ENCODE peak calls at places on chromosomes 2 and 18, in six cellular contexts. K is HL-60, O is GM23338, Q is SK-N-SH, T is K562, C is GM12878. G is an unnamed sample.

GRCh38 chr2:21754164-21754788 is 630.5 kb downstream of the TDRD15 start:
- DNase-seq in K (no peak), O (peak; percentile 41), Q (no peak), T (no peak), C (no peak), G (no peak)

GRCh38 chr2:47904903-47905453 is 1.3 kb downstream of the FBXO11 start:
- DNase-seq in K (peak; percentile 25), O (peak; percentile 56), Q (peak; percentile 69), T (peak; percentile 30), C (no peak), G (no peak)

GRCh38 chr18:45910405-45911023 is 56.6 kb downstream of the EPG5 start:
- DNase-seq in K (peak; percentile 75), O (peak; percentile 81), Q (peak; percentile 65), T (peak; percentile 55), C (peak; percentile 2), G (peak; percentile 32)

GRCh38 chr2:73946215-73946614 is 19.5 kb downstream of the DGUOK start:
- DNase-seq in K (no peak), O (no peak), Q (no peak), T (no peak), C (no peak), G (no peak)

GRCh38 chr18:13386891-13387801 is 168.6 kb downstream of the LDLRAD4 start:
- DNase-seq in K (no peak), O (no peak), Q (no peak), T (no peak), C (no peak), G (no peak)

GRCh38 chr2:54092940-54093339 is 22.5 kb upstream of the ACYP2 start:
- DNase-seq in K (no peak), O (no peak), Q (no peak), T (no peak), C (no peak), G (no peak)

GRCh38 chr18:58674159-58674558 is 2.9 kb downstream of the MALT1 start:
- DNase-seq in K (no peak), O (no peak), Q (no peak), T (no peak), C (no peak), G (no peak)

GRCh38 chr2:106356291-106356690 is 111.9 kb downstream of the RGPD3 start:
- DNase-seq in K (no peak), O (no peak), Q (no peak), T (no peak), C (no peak), G (no peak)

GRCh38 chr2:104855174-104856085 is 1.5 kb downstream of the POU3F3 start:
- DNase-seq in K (no peak), O (peak; percentile 27), Q (peak; percentile 56), T (no peak), C (no peak), G (no peak)

GRCh38 chr2:238158807-238159539 is at the start of gene ERFE:
- DNase-seq in K (peak; percentile 37), O (peak; percentile 81), Q (peak; percentile 96), T (peak; percentile 74), C (no peak), G (no peak)

GRCh38 chr2:133541797-133542196 is 26.5 kb downstream of the NCKAP5 start:
- DNase-seq in K (no peak), O (no peak), Q (no peak), T (no peak), C (no peak), G (no peak)

GRCh38 chr2:224023188-224023587 is 15.9 kb downstream of the SERPINE2 start:
- DNase-seq in K (no peak), O (no peak), Q (no peak), T (no peak), C (no peak), G (no peak)

DNA sequence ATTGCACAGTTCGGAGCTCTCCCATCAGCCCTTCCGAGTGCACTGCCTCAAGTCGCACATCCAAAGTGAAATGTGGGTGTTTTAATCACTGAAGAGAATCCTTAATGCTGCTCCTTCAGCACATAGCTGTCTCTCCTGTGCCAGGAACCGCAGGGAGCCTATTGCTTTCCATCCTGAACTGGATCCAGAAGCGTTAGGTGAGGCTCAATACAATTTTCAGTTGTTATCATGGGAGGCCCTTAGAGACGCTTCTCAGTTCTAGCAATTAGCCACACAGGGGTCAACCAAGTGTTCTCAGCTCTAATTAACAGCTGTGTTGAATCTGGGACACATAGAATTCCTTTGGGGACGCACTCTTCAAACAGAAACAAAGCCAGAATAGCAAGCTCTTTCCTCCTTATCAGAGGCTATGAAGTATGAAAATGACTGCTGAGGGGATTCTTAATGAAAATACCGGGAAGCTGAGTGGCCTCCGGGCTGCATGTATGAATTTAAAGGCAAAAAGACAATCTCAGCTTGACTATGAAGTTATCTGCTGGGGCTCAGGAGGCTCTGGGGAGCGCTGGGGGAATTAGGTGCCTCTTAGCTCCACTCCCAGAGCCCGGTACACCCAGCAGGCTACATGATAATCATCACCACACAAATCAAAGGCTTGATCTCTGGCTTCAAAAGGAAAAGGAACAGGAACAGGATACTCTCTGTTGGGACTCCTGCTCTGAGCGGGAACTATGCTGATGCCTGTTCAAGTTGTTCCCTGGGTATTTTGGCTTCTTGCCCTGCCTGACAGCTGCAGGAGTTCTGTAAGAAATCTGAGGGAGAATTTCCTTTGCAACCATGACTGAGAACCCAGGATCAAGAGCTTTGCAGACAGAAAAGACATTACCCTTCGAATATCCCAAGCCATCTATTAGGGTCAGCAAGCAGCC is 55.4 kb upstream of the NCOA1 start:
- DNase-seq in K (no peak), O (no peak), Q (peak; percentile 61), T (no peak), C (no peak), G (no peak)
- TF ChIP-seq POLR2AphosphoS5 in K (no peak), O (no peak), Q (no peak), T (no peak), C (no peak), G (no peak)

GRCh38 chr18:12041561-12041960 is 52.1 kb upstream of the ANKRD62 start:
- DNase-seq in K (no peak), O (no peak), Q (no peak), T (no peak), C (no peak), G (no peak)

GRCh38 chr18:12038082-12038660 is 55.5 kb upstream of the ANKRD62 start:
- DNase-seq in K (no peak), O (peak; percentile 75), Q (peak; percentile 43), T (no peak), C (no peak), G (no peak)

GRCh38 chr18:12035481-12035880 is 54.2 kb downstream of the IMPA2 start:
- DNase-seq in K (no peak), O (no peak), Q (no peak), T (no peak), C (no peak), G (no peak)

GRCh38 chr18:12036201-12036751 is 55.0 kb downstream of the IMPA2 start:
- DNase-seq in K (no peak), O (no peak), Q (no peak), T (no peak), C (no peak), G (no peak)

GRCh38 chr18:12038661-12039417 is 54.8 kb upstream of the ANKRD62 start:
- DNase-seq in K (peak; percentile 77), O (peak; percentile 86), Q (peak; percentile 86), T (peak; percentile 80), C (no peak), G (peak; percentile 57)
- H3K4me3 ChIP-seq in K (peak overlapping the region; percentile 54), O (peak overlapping the region; percentile 71), Q (peak overlapping the region; percentile 33), T (peak overlapping the region; percentile 31), C (peak overlapping the region; percentile 53), G (peak overlapping the region; percentile 53)

GRCh38 chr18:2970344-2970743 is 42.6 kb downstream of the LPIN2 start:
- DNase-seq in K (no peak), O (no peak), Q (no peak), T (no peak), C (no peak), G (no peak)
- TF ChIP-seq REST in K (no peak), O (no peak), Q (no peak), T (no peak), C (no peak), G (no peak)

GRCh38 chr2:120177011-120177621 is 46.1 kb downstream of the TMEM185B start:
- DNase-seq in K (peak; percentile 85), O (peak; percentile 46), Q (no peak), T (peak; percentile 51), C (peak; percentile 84), G (no peak)
- TF ChIP-seq POLR2AphosphoS5 in K (peak; percentile 84), O (no peak), Q (no peak), T (no peak), C (peak; percentile 79), G (no peak)